ENCODE peak calls at places on chromosomes 4 and X, in ten cellular contexts. One of them, this sample, is unnamed.
A peak's percentile ranks its signal among the peaks of the same experiment; 100 is the strongest.

GRCh38 chr4:110963621-110964020 is 340.7 kb upstream of the PITX2 start:
- DNase-seq in heart right ventricle: no peak
- DNase-seq in gastrocnemius medialis: no peak
- DNase-seq in globus pallidus: no peak
- DNase-seq in Right ventricle myocardium superior: no peak
- DNase-seq in stimulated activated CD4-positive, alpha-beta T cell treated with anti-CD3 and anti-CD28 coated beads, Interleukin-1b, Interleukin-23, amount 100 ng/mL, for 4 hours: no peak
- DNase-seq in activated CD4-positive, alpha-beta T cell treated with anti-CD3 and anti-CD28 coated beads for 36 hours: no peak
- DNase-seq in substantia nigra: no peak
- DNase-seq in T-helper 2 cell: no peak
- DNase-seq in activated naive CD4-positive, alpha-beta T cell treated with anti-CD3 and anti-CD28 coated beads, Interleukin-2, amount 50 U/mL, for 16 hours: no peak
- DNase-seq in this sample: no peak

GRCh38 chrX:45630078-45630477 is 429.4 kb upstream of the DIPK2B start:
- DNase-seq in activated CD4-positive, alpha-beta T cell treated with anti-CD3 and anti-CD28 coated beads for 36 hours: no peak
- DNase-seq in T-helper 2 cell: no peak
- DNase-seq in activated naive CD4-positive, alpha-beta T cell treated with anti-CD3 and anti-CD28 coated beads, Interleukin-2, amount 50 U/mL, for 16 hours: no peak
- DNase-seq in Right ventricle myocardium superior: no peak
- DNase-seq in gastrocnemius medialis: no peak
- DNase-seq in substantia nigra: no peak
- DNase-seq in heart right ventricle: no peak
- DNase-seq in stimulated activated CD4-positive, alpha-beta T cell treated with anti-CD3 and anti-CD28 coated beads, Interleukin-1b, Interleukin-23, amount 100 ng/mL, for 4 hours: no peak
- DNase-seq in globus pallidus: no peak
- DNase-seq in this sample: no peak

GRCh38 chr4:142463195-142463594 is 382.9 kb downstream of the INPP4B start:
- DNase-seq in activated naive CD4-positive, alpha-beta T cell treated with anti-CD3 and anti-CD28 coated beads, Interleukin-2, amount 50 U/mL, for 16 hours: no peak
- DNase-seq in Right ventricle myocardium superior: no peak
- DNase-seq in heart right ventricle: no peak
- DNase-seq in stimulated activated CD4-positive, alpha-beta T cell treated with anti-CD3 and anti-CD28 coated beads, Interleukin-1b, Interleukin-23, amount 100 ng/mL, for 4 hours: no peak
- DNase-seq in activated CD4-positive, alpha-beta T cell treated with anti-CD3 and anti-CD28 coated beads for 36 hours: no peak
- DNase-seq in gastrocnemius medialis: no peak
- DNase-seq in substantia nigra: no peak
- DNase-seq in globus pallidus: no peak
- DNase-seq in T-helper 2 cell: no peak
- DNase-seq in this sample: no peak

GRCh38 chr4:8218371-8219050 is 19.4 kb downstream of the SH3TC1 start:
- DNase-seq in stimulated activated CD4-positive, alpha-beta T cell treated with anti-CD3 and anti-CD28 coated beads, Interleukin-1b, Interleukin-23, amount 100 ng/mL, for 4 hours: no peak
- DNase-seq in activated naive CD4-positive, alpha-beta T cell treated with anti-CD3 and anti-CD28 coated beads, Interleukin-2, amount 50 U/mL, for 16 hours: no peak
- DNase-seq in heart right ventricle: no peak
- DNase-seq in T-helper 2 cell: no peak
- DNase-seq in Right ventricle myocardium superior: no peak
- DNase-seq in gastrocnemius medialis: no peak
- DNase-seq in globus pallidus: no peak
- DNase-seq in substantia nigra: no peak
- DNase-seq in activated CD4-positive, alpha-beta T cell treated with anti-CD3 and anti-CD28 coated beads for 36 hours: no peak
- DNase-seq in this sample: no peak

GRCh38 chrX:51459125-51459524 is 37.3 kb downstream of the NUDT11 start:
- DNase-seq in Right ventricle myocardium superior: no peak
- DNase-seq in stimulated activated CD4-positive, alpha-beta T cell treated with anti-CD3 and anti-CD28 coated beads, Interleukin-1b, Interleukin-23, amount 100 ng/mL, for 4 hours: no peak
- DNase-seq in gastrocnemius medialis: no peak
- DNase-seq in globus pallidus: no peak
- DNase-seq in heart right ventricle: no peak
- DNase-seq in activated naive CD4-positive, alpha-beta T cell treated with anti-CD3 and anti-CD28 coated beads, Interleukin-2, amount 50 U/mL, for 16 hours: no peak
- DNase-seq in activated CD4-positive, alpha-beta T cell treated with anti-CD3 and anti-CD28 coated beads for 36 hours: peak; percentile 35
- DNase-seq in substantia nigra: no peak
- DNase-seq in T-helper 2 cell: no peak
- DNase-seq in this sample: no peak

GRCh38 chr4:56654238-56654632 is 26.9 kb downstream of the HOPX start:
- DNase-seq in activated CD4-positive, alpha-beta T cell treated with anti-CD3 and anti-CD28 coated beads for 36 hours: no peak
- DNase-seq in globus pallidus: no peak
- DNase-seq in activated naive CD4-positive, alpha-beta T cell treated with anti-CD3 and anti-CD28 coated beads, Interleukin-2, amount 50 U/mL, for 16 hours: no peak
- DNase-seq in T-helper 2 cell: no peak
- DNase-seq in gastrocnemius medialis: peak; percentile 48
- DNase-seq in heart right ventricle: no peak
- DNase-seq in Right ventricle myocardium superior: no peak
- DNase-seq in substantia nigra: no peak
- DNase-seq in stimulated activated CD4-positive, alpha-beta T cell treated with anti-CD3 and anti-CD28 coated beads, Interleukin-1b, Interleukin-23, amount 100 ng/mL, for 4 hours: no peak
- DNase-seq in this sample: no peak

GRCh38 chr4:165516281-165516833 is 137.5 kb downstream of the CPE start:
- DNase-seq in globus pallidus: no peak
- DNase-seq in activated CD4-positive, alpha-beta T cell treated with anti-CD3 and anti-CD28 coated beads for 36 hours: no peak
- DNase-seq in substantia nigra: no peak
- DNase-seq in stimulated activated CD4-positive, alpha-beta T cell treated with anti-CD3 and anti-CD28 coated beads, Interleukin-1b, Interleukin-23, amount 100 ng/mL, for 4 hours: no peak
- DNase-seq in T-helper 2 cell: no peak
- DNase-seq in activated naive CD4-positive, alpha-beta T cell treated with anti-CD3 and anti-CD28 coated beads, Interleukin-2, amount 50 U/mL, for 16 hours: no peak
- DNase-seq in gastrocnemius medialis: no peak
- DNase-seq in Right ventricle myocardium superior: no peak
- DNase-seq in heart right ventricle: no peak
- DNase-seq in this sample: no peak

GRCh38 chr4:119025440-119025839 is 110.2 kb upstream of the MYOZ2 start:
- DNase-seq in stimulated activated CD4-positive, alpha-beta T cell treated with anti-CD3 and anti-CD28 coated beads, Interleukin-1b, Interleukin-23, amount 100 ng/mL, for 4 hours: no peak
- DNase-seq in heart right ventricle: no peak
- DNase-seq in activated CD4-positive, alpha-beta T cell treated with anti-CD3 and anti-CD28 coated beads for 36 hours: no peak
- DNase-seq in globus pallidus: no peak
- DNase-seq in gastrocnemius medialis: peak; percentile 43
- DNase-seq in Right ventricle myocardium superior: no peak
- DNase-seq in substantia nigra: no peak
- DNase-seq in activated naive CD4-positive, alpha-beta T cell treated with anti-CD3 and anti-CD28 coated beads, Interleukin-2, amount 50 U/mL, for 16 hours: no peak
- DNase-seq in T-helper 2 cell: no peak
- DNase-seq in this sample: no peak

GRCh38 chr4:117447925-117448324 is 362.5 kb upstream of the TRAM1L1 start:
- DNase-seq in globus pallidus: no peak
- DNase-seq in substantia nigra: no peak
- DNase-seq in activated CD4-positive, alpha-beta T cell treated with anti-CD3 and anti-CD28 coated beads for 36 hours: peak; percentile 60
- DNase-seq in T-helper 2 cell: no peak
- DNase-seq in activated naive CD4-positive, alpha-beta T cell treated with anti-CD3 and anti-CD28 coated beads, Interleukin-2, amount 50 U/mL, for 16 hours: no peak
- DNase-seq in heart right ventricle: no peak
- DNase-seq in Right ventricle myocardium superior: no peak
- DNase-seq in stimulated activated CD4-positive, alpha-beta T cell treated with anti-CD3 and anti-CD28 coated beads, Interleukin-1b, Interleukin-23, amount 100 ng/mL, for 4 hours: peak; percentile 7
- DNase-seq in gastrocnemius medialis: no peak
- DNase-seq in this sample: peak; percentile 2

GRCh38 chr4:151948351-151949016 is 187.7 kb upstream of the GATB start:
- DNase-seq in heart right ventricle: no peak
- DNase-seq in activated naive CD4-positive, alpha-beta T cell treated with anti-CD3 and anti-CD28 coated beads, Interleukin-2, amount 50 U/mL, for 16 hours: no peak
- DNase-seq in T-helper 2 cell: no peak
- DNase-seq in activated CD4-positive, alpha-beta T cell treated with anti-CD3 and anti-CD28 coated beads for 36 hours: no peak
- DNase-seq in stimulated activated CD4-positive, alpha-beta T cell treated with anti-CD3 and anti-CD28 coated beads, Interleukin-1b, Interleukin-23, amount 100 ng/mL, for 4 hours: no peak
- DNase-seq in gastrocnemius medialis: no peak
- DNase-seq in substantia nigra: no peak
- DNase-seq in globus pallidus: no peak
- DNase-seq in Right ventricle myocardium superior: no peak
- DNase-seq in this sample: no peak

GRCh38 chrX:25039036-25039435 is 23.3 kb upstream of the ARX start:
- DNase-seq in Right ventricle myocardium superior: no peak
- DNase-seq in activated naive CD4-positive, alpha-beta T cell treated with anti-CD3 and anti-CD28 coated beads, Interleukin-2, amount 50 U/mL, for 16 hours: no peak
- DNase-seq in heart right ventricle: no peak
- DNase-seq in gastrocnemius medialis: no peak
- DNase-seq in globus pallidus: no peak
- DNase-seq in T-helper 2 cell: no peak
- DNase-seq in stimulated activated CD4-positive, alpha-beta T cell treated with anti-CD3 and anti-CD28 coated beads, Interleukin-1b, Interleukin-23, amount 100 ng/mL, for 4 hours: no peak
- DNase-seq in substantia nigra: no peak
- DNase-seq in activated CD4-positive, alpha-beta T cell treated with anti-CD3 and anti-CD28 coated beads for 36 hours: no peak
- DNase-seq in this sample: no peak

This sample was measured in T-helper 9 cell.